ENCODE peak calls at places on chromosomes 2 and 18, in seven cellular contexts. B is H1, V is HepG2, I is Panc1, P is SK-N-SH, M is GM12878, Q is K562. A is an unnamed sample.

GRCh38 chr2:168278424-168278888 is 31.1 kb upstream of the STK39 start:
- DNase-seq in Q (no peak), I (no peak), P (no peak), B (no peak), V (peak; percentile 71), M (no peak), A (peak; percentile 39)

GRCh38 chr2:20677301-20678176 is 10.6 kb downstream of the GDF7 start:
- DNase-seq in P (no peak), M (peak; percentile 15), Q (no peak), V (no peak), I (peak; percentile 12), B (no peak), A (no peak)

GRCh38 chr2:70991742-70992141 is 2.9 kb downstream of the TEX261 start:
- DNase-seq in Q (no peak), I (no peak), M (no peak), V (no peak), B (no peak), P (no peak), A (no peak)

GRCh38 chr2:239263937-239264837 is 136.6 kb downstream of the HDAC4 start:
- DNase-seq in M (no peak), I (no peak), Q (no peak), P (no peak), V (no peak), B (no peak), A (no peak)

GRCh38 chr18:78309307-78309706 is 670.3 kb upstream of the SALL3 start:
- DNase-seq in Q (no peak), V (no peak), I (no peak), B (no peak), P (no peak), M (no peak), A (no peak)

GRCh38 chr18:3426074-3426473 is 23.9 kb upstream of the TGIF1 start:
- DNase-seq in P (no peak), I (no peak), B (no peak), V (no peak), M (no peak), Q (no peak), A (no peak)

GRCh38 chr2:85935746-85936208 is 47.0 kb upstream of the ST3GAL5 start:
- DNase-seq in Q (no peak), B (no peak), M (no peak), V (no peak), I (no peak), P (no peak), A (peak; percentile 81)

GRCh38 chr2:105517814-105518705 is 119.2 kb upstream of the FHL2 start:
- DNase-seq in V (no peak), P (peak; percentile 38), I (no peak), Q (no peak), M (no peak), B (no peak), A (no peak)

GRCh38 chr18:49476664-49477411 is 10.2 kb downstream of the C18orf32 start:
- DNase-seq in B (no peak), M (no peak), I (no peak), V (no peak), P (no peak), Q (no peak), A (no peak)

GRCh38 chr18:13565228-13565627 is 161.1 kb downstream of the FAM210A start:
- DNase-seq in M (no peak), V (no peak), Q (no peak), P (no peak), I (no peak), B (no peak), A (no peak)

GRCh38 chr2:190804182-190804795 is 76.3 kb upstream of the GLS start:
- DNase-seq in V (no peak), P (no peak), Q (no peak), B (no peak), M (no peak), I (no peak), A (peak; percentile 16)

GRCh38 chr2:111534816-111535803 is 348.9 kb downstream of the ANAPC1 start:
- DNase-seq in I (no peak), B (no peak), V (peak; percentile 83), Q (no peak), M (no peak), P (no peak), A (no peak)

GRCh38 chr2:116917196-116917595 is 897.3 kb upstream of the DDX18 start:
- DNase-seq in M (no peak), V (no peak), B (no peak), I (no peak), P (no peak), Q (no peak), A (no peak)

GRCh38 chr2:20595439-20596192 is 55.3 kb downstream of the HS1BP3 start:
- DNase-seq in V (peak; percentile 66), M (peak; percentile 85), Q (peak; percentile 59), I (no peak), P (no peak), B (no peak), A (no peak)

GRCh38 chr2:68367918-68368656 is 3.0 kb downstream of the PLEK start:
- DNase-seq in B (no peak), V (no peak), M (no peak), P (no peak), Q (no peak), I (no peak), A (no peak)

GRCh38 chr2:1564506-1564905 is 151.2 kb downstream of the TPO start:
- DNase-seq in P (no peak), B (no peak), V (no peak), M (no peak), Q (no peak), I (no peak), A (no peak)

GRCh38 chr2:1569879-1570450 is 156.7 kb downstream of the TPO start:
- DNase-seq in Q (no peak), P (no peak), I (no peak), M (no peak), B (no peak), V (no peak), A (no peak)

GRCh38 chr2:1571477-1572417 is 158.5 kb downstream of the TPO start:
- DNase-seq in V (no peak), P (no peak), B (no peak), Q (no peak), M (no peak), I (no peak), A (no peak)

GRCh38 chr2:1563943-1564342 is 150.7 kb downstream of the TPO start:
- DNase-seq in M (no peak), V (no peak), P (no peak), B (no peak), I (no peak), Q (no peak), A (no peak)

DNA sequence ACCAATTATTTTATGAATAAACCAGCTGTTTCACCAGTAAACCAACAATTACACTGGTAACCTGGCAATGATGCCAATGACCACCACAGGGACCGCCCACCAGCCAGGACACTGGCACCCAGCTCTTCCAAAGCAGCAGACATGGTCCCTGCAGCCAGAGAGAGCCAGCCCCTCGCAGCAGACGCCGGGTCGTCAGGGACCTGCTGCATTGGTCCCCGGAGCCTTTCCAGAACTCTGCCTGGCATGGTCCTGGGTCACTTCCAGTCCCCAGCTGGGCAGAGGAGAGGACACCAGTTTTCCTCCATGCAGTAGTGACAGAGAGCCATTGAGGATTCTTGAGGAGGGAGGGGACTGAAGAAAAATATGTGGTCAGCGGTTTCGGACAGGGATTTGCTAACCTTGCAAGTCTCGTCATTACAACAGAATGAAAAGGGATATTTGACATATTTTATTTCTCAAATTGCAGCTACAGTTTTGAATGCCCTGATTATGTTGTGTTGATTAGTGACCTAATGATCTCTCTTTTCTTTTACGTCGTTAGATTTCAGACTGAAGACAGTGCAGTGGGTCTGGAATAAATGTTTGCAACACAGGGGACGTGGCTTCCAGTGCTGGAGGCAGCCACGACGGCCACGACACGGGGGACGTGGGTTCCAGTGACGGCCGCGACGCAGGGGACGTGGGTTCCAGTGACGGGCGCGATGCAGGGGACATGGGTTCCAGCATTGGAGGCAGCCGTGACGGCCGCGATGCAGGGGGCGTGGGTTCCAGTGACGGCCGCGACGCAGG is 154.5 kb downstream of the TPO start:
- DNase-seq in V (no peak), M (no peak), I (no peak), Q (no peak), B (no peak), P (no peak), A (no peak)
- TF ChIP-seq SIN3A in V (no peak), M (no peak), I (no peak), Q (no peak), B (no peak), P (no peak), A (no peak)

GRCh38 chr2:56754627-56755026 is 570.8 kb downstream of the CCDC85A start:
- DNase-seq in B (no peak), I (no peak), P (no peak), V (no peak), M (no peak), Q (no peak), A (no peak)
- H3K27ac ChIP-seq in B (no peak overlapping the region), I (no peak overlapping the region), P (no peak overlapping the region), V (no peak overlapping the region), M (no peak overlapping the region), Q (no peak overlapping the region), A (no peak overlapping the region)

DNA sequence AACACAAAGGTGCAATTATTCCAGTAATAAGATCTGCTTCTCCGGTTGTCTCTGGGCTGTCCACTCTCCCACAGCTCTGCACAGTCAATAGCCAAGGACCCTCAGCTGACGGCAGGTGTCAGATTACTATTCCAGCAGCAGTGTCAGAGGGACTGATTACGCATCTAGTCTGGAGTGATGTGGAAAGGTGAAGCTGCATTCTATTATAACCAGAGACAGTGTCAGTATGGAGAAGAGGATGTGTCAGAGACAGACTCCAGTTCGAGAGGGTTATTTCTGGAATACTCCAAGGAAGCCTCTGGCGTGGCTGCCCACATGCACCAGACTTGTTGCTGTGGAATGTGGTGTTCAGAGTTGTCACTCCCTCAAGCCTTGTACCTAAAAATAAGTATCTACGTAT is 163.6 kb upstream of the TMEM200C start:
- DNase-seq in I (no peak), V (peak; percentile 9), M (no peak), P (no peak), B (no peak), Q (no peak), A (no peak)
- TF ChIP-seq SIN3A in I (no peak), V (no peak), M (no peak), P (no peak), B (no peak), Q (no peak), A (no peak)

GRCh38 chr2:110115291-110116032 is at the start of gene MALL:
- DNase-seq in V (no peak), P (peak; percentile 75), B (no peak), Q (no peak), M (no peak), I (no peak), A (peak; percentile 60)

GRCh38 chr2:110120171-110121051 is 4.8 kb upstream of the MALL start:
- DNase-seq in Q (no peak), B (no peak), V (no peak), I (no peak), P (no peak), M (no peak), A (no peak)

GRCh38 chr2:110116033-110116710 is 550 bp upstream of the MALL start:
- DNase-seq in Q (peak; percentile 26), B (peak; percentile 63), I (no peak), V (no peak), P (peak; percentile 62), M (no peak), A (peak; percentile 56)

GRCh38 chr2:110114007-110114591 is 1.5 kb downstream of the MALL start:
- DNase-seq in I (no peak), M (no peak), P (no peak), V (peak; percentile 47), B (no peak), Q (no peak), A (peak; percentile 59)

DNA sequence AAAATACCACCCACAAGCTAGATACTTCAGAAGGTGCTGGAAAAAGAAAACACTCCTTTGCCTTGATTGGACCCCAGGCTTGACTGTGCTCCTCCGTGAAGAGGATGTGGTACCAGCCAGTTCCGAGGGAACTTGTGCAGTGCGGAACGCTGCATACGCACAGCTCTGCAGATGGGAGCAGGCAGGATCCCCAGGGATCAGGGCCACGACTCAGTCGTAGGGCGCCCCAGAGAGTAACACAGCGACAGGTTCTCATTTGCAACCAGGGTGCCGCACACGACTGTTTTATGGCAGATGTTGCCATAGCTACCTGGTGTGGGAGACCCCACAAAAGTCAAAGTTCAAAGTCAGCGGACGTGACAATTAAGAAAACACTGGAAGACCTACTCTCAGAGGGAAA is 821 bp downstream of the MALL start:
- DNase-seq in Q (no peak), P (no peak), V (no peak), M (no peak), I (no peak), B (no peak), A (no peak)
- H3K27ac ChIP-seq in Q (no peak overlapping the region), P (no peak overlapping the region), V (no peak overlapping the region), M (no peak overlapping the region), I (peak overlapping the region; percentile 99), B (no peak overlapping the region), A (peak overlapping the region; percentile 82)

A was measured in HCT116.